ENCODE peak calls at places on chromosomes 1 and 21, in four cellular contexts. One of them, this sample, is unnamed.

GRCh38 chr1:45003741-45004140 is 7.4 kb downstream of the HECTD3 start:
- DNase-seq in GM12878: no peak
- DNase-seq in HepG2: no peak
- DNase-seq in WTC11: no peak
- DNase-seq in this sample: peak

GRCh38 chr1:21297975-21298374 is 7.7 kb upstream of the ECE1 start:
- DNase-seq in GM12878: no peak
- DNase-seq in WTC11: no peak
- DNase-seq in HepG2: no peak
- DNase-seq in this sample: no peak

GRCh38 chr1:160346953-160347352 is 3.8 kb downstream of the NCSTN start:
- DNase-seq in HepG2: no peak
- DNase-seq in GM12878: peak
- DNase-seq in WTC11: no peak
- DNase-seq in this sample: no peak

GRCh38 chr1:99599678-99600175 is 46.2 kb upstream of the PALMD start:
- DNase-seq in WTC11: no peak
- DNase-seq in HepG2: peak
- DNase-seq in GM12878: no peak
- DNase-seq in this sample: peak

GRCh38 chr1:60283690-60284089 is 210.1 kb upstream of the C1orf87 start:
- DNase-seq in HepG2: peak
- DNase-seq in GM12878: no peak
- DNase-seq in WTC11: no peak
- DNase-seq in this sample: no peak

GRCh38 chr1:32900371-32900955 is 726 bp downstream of the TMEM54 start:
- DNase-seq in HepG2: no peak
- DNase-seq in WTC11: no peak
- DNase-seq in GM12878: no peak
- DNase-seq in this sample: no peak

GRCh38 chr1:180291004-180291403 is 60.9 kb downstream of the LHX4 start:
- DNase-seq in HepG2: peak
- DNase-seq in GM12878: peak
- DNase-seq in WTC11: no peak
- DNase-seq in this sample: no peak

GRCh38 chr1:46532498-46533178 is 18.8 kb downstream of the KNCN start:
- DNase-seq in GM12878: no peak
- DNase-seq in HepG2: no peak
- DNase-seq in WTC11: peak
- DNase-seq in this sample: peak

GRCh38 chr21:26445440-26445839 is 127.6 kb downstream of the CYYR1 start:
- DNase-seq in WTC11: no peak
- DNase-seq in HepG2: no peak
- DNase-seq in GM12878: no peak
- DNase-seq in this sample: no peak

GRCh38 chr1:160550572-160551034 is 27.5 kb upstream of the SLAMF6 start:
- DNase-seq in WTC11: peak
- DNase-seq in HepG2: no peak
- DNase-seq in GM12878: no peak
- DNase-seq in this sample: peak

GRCh38 chr1:157878059-157878458 is 36.5 kb upstream of the CD5L start:
- DNase-seq in WTC11: no peak
- DNase-seq in HepG2: peak
- DNase-seq in GM12878: no peak
- DNase-seq in this sample: peak

GRCh38 chr21:42496839-42497202 is 797 bp upstream of the RSPH1 start:
- DNase-seq in WTC11: peak
- DNase-seq in HepG2: no peak
- DNase-seq in GM12878: no peak
- DNase-seq in this sample: no peak

GRCh38 chr1:78102916-78103315 is 57.1 kb downstream of the GIPC2 start:
- DNase-seq in GM12878: no peak
- DNase-seq in WTC11: no peak
- DNase-seq in HepG2: no peak
- DNase-seq in this sample: no peak
- TF ChIP-seq ETV6 in GM12878: no peak
- TF ChIP-seq ETV6 in WTC11: no peak
- TF ChIP-seq ETV6 in HepG2: no peak
- TF ChIP-seq ETV6 in this sample: no peak

GRCh38 chr1:40218333-40218732 is 29.4 kb upstream of the TMCO2 start:
- DNase-seq in WTC11: no peak
- DNase-seq in HepG2: no peak
- DNase-seq in GM12878: no peak
- DNase-seq in this sample: no peak
- TF ChIP-seq ETV6 in WTC11: no peak
- TF ChIP-seq ETV6 in HepG2: no peak
- TF ChIP-seq ETV6 in GM12878: no peak
- TF ChIP-seq ETV6 in this sample: no peak

GRCh38 chr1:25217598-25218232 is 14.6 kb downstream of the SYF2 start:
- DNase-seq in WTC11: no peak
- DNase-seq in HepG2: no peak
- DNase-seq in GM12878: no peak
- DNase-seq in this sample: no peak
- TF ChIP-seq ETV6 in WTC11: no peak
- TF ChIP-seq ETV6 in HepG2: no peak
- TF ChIP-seq ETV6 in GM12878: no peak
- TF ChIP-seq ETV6 in this sample: no peak

DNA sequence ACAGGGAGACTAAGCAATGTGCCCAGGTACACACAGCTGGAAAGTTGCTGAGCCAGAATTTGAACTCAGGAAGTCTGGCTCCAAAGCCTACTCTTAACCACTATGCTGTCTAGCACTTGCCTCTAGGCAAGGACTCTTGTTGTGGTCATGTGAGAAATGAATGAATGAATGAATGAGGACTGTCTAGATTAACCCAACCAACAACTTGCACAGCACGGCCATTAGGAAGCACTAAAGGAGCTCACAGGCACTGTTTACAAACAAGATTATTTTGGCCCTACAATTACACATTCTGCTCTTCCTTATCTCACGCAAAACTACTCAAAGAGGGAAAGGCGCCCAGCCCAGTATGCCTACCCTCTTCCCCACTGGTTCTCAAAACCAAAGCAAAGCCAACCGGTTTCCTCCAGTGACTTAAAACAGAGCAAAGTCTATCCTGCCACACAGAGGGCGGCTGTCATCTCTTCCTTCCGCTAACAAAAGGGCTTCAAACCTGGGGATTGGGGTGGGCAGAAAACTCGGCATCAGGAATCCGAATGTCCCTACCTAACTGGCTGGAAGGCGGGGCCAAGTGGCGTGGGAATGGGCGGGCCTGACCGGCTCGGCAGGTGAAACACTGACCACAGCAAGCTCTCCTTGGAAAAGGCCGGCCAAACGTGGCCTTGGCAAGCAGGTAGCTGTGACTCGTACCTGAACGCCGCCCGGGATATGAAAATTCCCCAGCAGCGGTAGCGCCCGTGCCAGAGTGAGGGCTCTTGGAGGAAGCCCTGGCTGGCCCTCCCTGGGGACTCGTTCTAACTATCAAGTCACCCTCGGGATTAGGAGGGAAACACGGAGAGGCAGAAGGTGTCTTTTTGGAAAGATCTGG is 948 bp downstream of the STK40 start:
- DNase-seq in WTC11: peak
- DNase-seq in GM12878: no peak
- DNase-seq in HepG2: peak
- DNase-seq in this sample: peak
- TF ChIP-seq ETV6 in WTC11: no peak
- TF ChIP-seq ETV6 in GM12878: no peak
- TF ChIP-seq ETV6 in HepG2: no peak
- TF ChIP-seq ETV6 in this sample: no peak

GRCh38 chr21:36297938-36298572 is 21.9 kb upstream of the MORC3 start:
- DNase-seq in WTC11: no peak
- DNase-seq in HepG2: peak
- DNase-seq in GM12878: peak
- DNase-seq in this sample: peak
- TF ChIP-seq ETV6 in WTC11: no peak
- TF ChIP-seq ETV6 in HepG2: no peak
- TF ChIP-seq ETV6 in GM12878: no peak
- TF ChIP-seq ETV6 in this sample: no peak

GRCh38 chr1:95655321-95656020 is 421.5 kb downstream of the RWDD3 start:
- DNase-seq in WTC11: no peak
- DNase-seq in HepG2: no peak
- DNase-seq in GM12878: no peak
- DNase-seq in this sample: no peak
- TF ChIP-seq ETV6 in WTC11: no peak
- TF ChIP-seq ETV6 in HepG2: no peak
- TF ChIP-seq ETV6 in GM12878: no peak
- TF ChIP-seq ETV6 in this sample: no peak

GRCh38 chr1:204342310-204342709 is 17.4 kb downstream of the PLEKHA6 start:
- DNase-seq in HepG2: no peak
- DNase-seq in WTC11: no peak
- DNase-seq in GM12878: no peak
- DNase-seq in this sample: no peak
- TF ChIP-seq ETV6 in HepG2: no peak
- TF ChIP-seq ETV6 in WTC11: peak
- TF ChIP-seq ETV6 in GM12878: no peak
- TF ChIP-seq ETV6 in this sample: no peak

GRCh38 chr1:54973205-54973921 is 7.1 kb upstream of the TMEM61 start:
- DNase-seq in HepG2: peak
- DNase-seq in WTC11: no peak
- DNase-seq in GM12878: no peak
- DNase-seq in this sample: no peak
- TF ChIP-seq ETV6 in HepG2: no peak
- TF ChIP-seq ETV6 in WTC11: no peak
- TF ChIP-seq ETV6 in GM12878: no peak
- TF ChIP-seq ETV6 in this sample: no peak

GRCh38 chr1:8554956-8555534 is 237.1 kb downstream of the SLC45A1 start:
- DNase-seq in WTC11: no peak
- DNase-seq in GM12878: no peak
- DNase-seq in HepG2: no peak
- DNase-seq in this sample: no peak
- TF ChIP-seq ETV6 in WTC11: no peak
- TF ChIP-seq ETV6 in GM12878: no peak
- TF ChIP-seq ETV6 in HepG2: no peak
- TF ChIP-seq ETV6 in this sample: no peak

DNA sequence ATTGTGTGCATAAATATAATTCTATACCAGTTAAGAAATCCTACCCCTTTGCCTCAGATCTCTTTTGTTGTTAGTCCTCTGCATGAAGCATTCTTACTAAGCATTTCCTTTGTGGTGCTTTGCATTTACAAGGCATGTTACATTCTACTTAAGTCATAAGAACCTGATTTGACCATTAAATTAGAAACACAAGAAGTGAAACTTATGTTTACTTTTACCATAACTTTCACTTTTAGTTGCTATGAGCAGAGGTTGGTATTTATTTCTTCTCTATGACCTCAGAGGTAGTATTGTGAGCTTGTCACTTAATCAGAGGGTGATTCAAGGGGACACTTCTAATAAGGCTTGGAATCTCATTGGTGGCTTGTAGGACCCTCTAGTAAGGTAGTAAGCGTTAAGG is 9.0 kb downstream of the FAM20B start:
- DNase-seq in HepG2: no peak
- DNase-seq in GM12878: peak
- DNase-seq in WTC11: no peak
- DNase-seq in this sample: no peak
- TF ChIP-seq ETV6 in HepG2: no peak
- TF ChIP-seq ETV6 in GM12878: no peak
- TF ChIP-seq ETV6 in WTC11: no peak
- TF ChIP-seq ETV6 in this sample: no peak